ENCODE peak calls at places on chromosomes 1 and 21, in nine cellular contexts. K is adipocyte; B is thoracic aorta; A is uterus; R is CD8-positive, alpha-beta T cell; L is GM23248; J is right cardiac atrium; T is Peyer's patch; N is PC-9. V is an unnamed sample.
A peak's percentile ranks its signal among the peaks of the same experiment; 100 is the strongest.

GRCh38 chr1:21673277-21673780 is 4.2 kb upstream of the RAP1GAP start:
- DNase-seq in K (peak; percentile 40), B (no peak), A (peak; percentile 78), R (no peak), L (peak; percentile 71), J (peak; percentile 92), T (no peak), N (no peak), V (no peak)

GRCh38 chr1:107430540-107431228 is 289.8 kb downstream of the NTNG1 start:
- DNase-seq in K (peak; percentile 42), B (no peak), A (no peak), R (no peak), L (peak; percentile 52), J (no peak), T (peak; percentile 33), N (peak; percentile 59), V (peak; percentile 66)

GRCh38 chr21:23496729-23497128 is 2110.6 kb downstream of the MRPL39 start:
- DNase-seq in K (no peak), B (no peak), A (no peak), R (no peak), L (no peak), J (no peak), T (no peak), N (no peak), V (no peak)

GRCh38 chr1:117069220-117069844 is 9.2 kb downstream of the TTF2 start:
- DNase-seq in K (no peak), B (no peak), A (no peak), R (no peak), L (no peak), J (no peak), T (no peak), N (no peak), V (no peak)

GRCh38 chr1:231091853-231092301 is 51.8 kb upstream of the FAM89A start:
- DNase-seq in K (no peak), B (no peak), A (no peak), R (no peak), L (peak; percentile 32), J (no peak), T (no peak), N (no peak), V (peak; percentile 46)

GRCh38 chr1:172719066-172719627 is 60.2 kb downstream of the FASLG start:
- DNase-seq in K (peak; percentile 32), B (no peak), A (no peak), R (no peak), L (peak; percentile 29), J (no peak), T (no peak), N (no peak), V (no peak)

GRCh38 chr1:206002833-206003532 is at the start of gene RAB7B:
- DNase-seq in K (peak; percentile 90), B (peak; percentile 40), A (peak; percentile 78), R (no peak), L (peak; percentile 92), J (peak; percentile 87), T (no peak), N (no peak), V (no peak)

GRCh38 chr21:27406297-27407009 is 439.6 kb upstream of the ADAMTS5 start:
- DNase-seq in K (peak; percentile 49), B (no peak), A (no peak), R (no peak), L (peak; percentile 49), J (no peak), T (no peak), N (no peak), V (no peak)

GRCh38 chr1:94553323-94553730 is 11.8 kb upstream of the F3 start:
- DNase-seq in K (peak; percentile 34), B (no peak), A (no peak), R (no peak), L (no peak), J (no peak), T (no peak), N (no peak), V (no peak)

GRCh38 chr1:48681476-48682305 is 95.0 kb downstream of the BEND5 start:
- DNase-seq in K (peak; percentile 12), B (peak; percentile 19), A (peak; percentile 34), R (no peak), L (no peak), J (peak; percentile 58), T (no peak), N (no peak), V (no peak)

GRCh38 chr1:85550784-85551516 is 29.6 kb upstream of the CCN1 start:
- DNase-seq in K (peak; percentile 73), B (no peak), A (no peak), R (no peak), L (peak; percentile 78), J (no peak), T (no peak), N (peak; percentile 99), V (no peak)

GRCh38 chr1:147624011-147624410 is 46.3 kb downstream of the ACP6 start:
- DNase-seq in K (no peak), B (no peak), A (no peak), R (no peak), L (no peak), J (peak; percentile 55), T (no peak), N (no peak), V (no peak)

GRCh38 chr1:147626304-147626703 is 44.0 kb downstream of the ACP6 start:
- DNase-seq in K (no peak), B (no peak), A (no peak), R (no peak), L (no peak), J (no peak), T (no peak), N (no peak), V (peak; percentile 62)

GRCh38 chr1:147622731-147623130 is 47.6 kb downstream of the ACP6 start:
- DNase-seq in K (peak; percentile 25), B (no peak), A (no peak), R (no peak), L (peak; percentile 11), J (no peak), T (no peak), N (no peak), V (no peak)

GRCh38 chr1:147625274-147625986 is 44.9 kb downstream of the ACP6 start:
- DNase-seq in K (no peak), B (no peak), A (no peak), R (no peak), L (no peak), J (no peak), T (no peak), N (no peak), V (peak; percentile 31)

DNA sequence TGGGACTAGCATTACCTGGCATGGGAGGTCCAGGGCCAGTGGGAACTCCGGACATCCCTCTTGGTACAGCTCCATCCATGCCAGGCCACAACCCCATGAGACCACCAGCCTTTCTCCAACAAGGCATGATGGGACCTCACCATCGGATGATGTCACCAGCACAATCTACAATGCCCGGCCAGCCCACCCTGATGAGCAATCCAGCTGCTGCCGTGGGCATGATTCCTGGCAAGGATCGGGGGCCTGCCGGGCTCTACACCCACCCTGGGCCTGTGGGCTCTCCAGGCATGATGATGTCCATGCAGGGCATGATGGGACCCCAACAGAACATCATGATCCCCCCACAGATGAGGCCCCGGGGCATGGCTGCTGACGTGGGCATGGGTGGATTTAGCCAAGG is 45.8 kb downstream of the ACP6 start:
- DNase-seq in K (no peak), B (no peak), A (no peak), R (no peak), L (no peak), J (peak; percentile 40), T (no peak), N (no peak), V (no peak)
- H3K27me3 ChIP-seq in K (no peaks in the 10 kb centered on the region), B (no peaks in the 10 kb centered on the region), A (no peaks in the 10 kb centered on the region), R (no peaks in the 10 kb centered on the region), L (no peaks in the 10 kb centered on the region), J (no peaks in the 10 kb centered on the region), T (no peaks in the 10 kb centered on the region), N (no peaks in the 10 kb centered on the region), V (no peaks in the 10 kb centered on the region)

DNA sequence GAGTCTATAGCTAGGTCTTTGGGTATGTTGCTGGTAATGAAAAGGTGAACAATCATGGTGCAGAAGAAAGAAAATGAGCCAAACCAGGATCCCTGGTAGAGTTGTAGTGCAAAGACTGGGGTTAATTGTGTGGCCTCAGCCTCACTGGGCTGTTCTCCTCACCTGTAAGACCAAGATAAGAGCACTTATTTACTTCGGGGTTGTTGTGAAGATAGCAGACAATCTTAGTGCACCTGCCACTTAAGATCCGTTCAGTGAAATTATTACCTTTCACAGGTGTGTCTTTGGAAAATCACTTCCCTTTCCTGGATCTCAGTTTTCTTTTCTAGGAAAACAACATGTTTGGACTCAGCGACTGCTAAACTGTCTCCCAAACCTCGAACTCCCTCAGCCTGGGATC is 1.3 kb upstream of the FGGY start:
- DNase-seq in K (no peak), B (no peak), A (no peak), R (no peak), L (no peak), J (no peak), T (no peak), N (no peak), V (peak; percentile 73)
- H3K4me3 ChIP-seq in K (peak overlapping the region; percentile 88), B (peak overlapping the region; percentile 84), A (peak overlapping the region; percentile 51), R (no peak overlapping the region), L (peak overlapping the region; percentile 74), J (peak overlapping the region; percentile 63), T (peak overlapping the region; percentile 57), N (peak overlapping the region; percentile 78), V (peak overlapping the region; percentile 75)

GRCh38 chr1:11157867-11158266 is 31.3 kb upstream of the ANGPTL7 start:
- DNase-seq in K (peak; percentile 66), B (no peak), A (peak; percentile 74), R (no peak), L (peak; percentile 84), J (peak; percentile 76), T (no peak), N (no peak), V (no peak)

GRCh38 chr1:11156958-11157357 is 32.2 kb upstream of the ANGPTL7 start:
- DNase-seq in K (no peak), B (no peak), A (no peak), R (no peak), L (no peak), J (no peak), T (no peak), N (no peak), V (no peak)

GRCh38 chr1:11157394-11157793 is 31.8 kb upstream of the ANGPTL7 start:
- DNase-seq in K (no peak), B (no peak), A (no peak), R (no peak), L (peak; percentile 7), J (peak; percentile 55), T (no peak), N (no peak), V (no peak)

GRCh38 chr1:11158291-11158690 is 30.9 kb upstream of the ANGPTL7 start:
- DNase-seq in K (no peak), B (no peak), A (no peak), R (no peak), L (peak; percentile 48), J (no peak), T (no peak), N (no peak), V (no peak)

DNA sequence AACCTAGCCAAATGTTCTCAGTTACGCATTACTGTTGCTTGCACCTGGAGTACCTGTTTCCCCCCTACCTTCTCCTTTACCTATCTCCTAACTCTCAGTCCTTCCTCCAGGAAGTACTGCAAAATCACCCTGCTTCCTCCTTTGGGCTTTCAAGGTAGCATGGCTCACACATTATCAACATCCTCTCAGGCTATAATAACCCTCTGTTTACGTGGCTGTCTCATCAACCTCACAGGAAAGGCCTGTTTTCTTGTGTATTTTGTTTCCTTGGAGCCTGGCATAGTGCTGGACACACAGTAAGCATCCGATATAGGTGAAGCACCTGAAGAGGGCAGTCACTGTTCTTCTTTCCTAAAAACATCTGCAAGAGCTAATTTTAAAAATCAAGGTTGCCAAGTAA is 32.7 kb upstream of the ANGPTL7 start:
- DNase-seq in K (no peak), B (no peak), A (no peak), R (no peak), L (no peak), J (no peak), T (no peak), N (peak; percentile 79), V (no peak)
- H3K4me1 ChIP-seq in K (peaks cover 39% of the 10 kb centered on the region), B (peaks cover 22% of the 10 kb centered on the region), A (peaks cover 6% of the 10 kb centered on the region), R (no peaks in the 10 kb centered on the region), L (peaks cover 25% of the 10 kb centered on the region), J (peaks cover 16% of the 10 kb centered on the region), T (no peaks in the 10 kb centered on the region), N (peaks cover 13% of the 10 kb centered on the region), V (no peaks in the 10 kb centered on the region)

GRCh38 chr21:33076600-33077329 is 6.8 kb downstream of the OLIG1 start:
- DNase-seq in K (no peak), B (no peak), A (no peak), R (no peak), L (no peak), J (no peak), T (no peak), N (no peak), V (no peak)
- H3K27me3 ChIP-seq in K (peaks cover 61% of the 10 kb centered on the region), B (no peaks in the 10 kb centered on the region), A (no peaks in the 10 kb centered on the region), R (peaks cover 3% of the 10 kb centered on the region), L (peaks cover 57% of the 10 kb centered on the region), J (no peaks in the 10 kb centered on the region), T (peaks cover 7% of the 10 kb centered on the region), N (peaks cover 18% of the 10 kb centered on the region), V (peaks cover 3% of the 10 kb centered on the region)